ENCODE peak calls at places on chromosomes 7 and 10, in four cellular contexts. S is K562, L is SK-N-SH, J is HepG2. I is an unnamed sample.

GRCh38 chr10:104336829-104337526 is 1.3 kb downstream of the ITPRIP start:
- DNase-seq in S (no peak), L (no peak), J (peak), I (no peak)

GRCh38 chr7:5594616-5595544 is 171.2 kb upstream of the TNRC18 start:
- DNase-seq in S (peak), L (peak), J (no peak), I (no peak)

GRCh38 chr7:44386139-44386913 is 60.9 kb upstream of the CAMK2B start:
- DNase-seq in S (no peak), L (no peak), J (no peak), I (no peak)

GRCh38 chr10:86387221-86387794 is 20.7 kb upstream of the GRID1 start:
- DNase-seq in S (no peak), L (peak), J (no peak), I (no peak)

GRCh38 chr7:5424689-5425506 is 1.3 kb upstream of the TNRC18 start:
- DNase-seq in S (peak), L (no peak), J (peak), I (no peak)

GRCh38 chr10:89118091-89118490 is 89.0 kb downstream of the CH25H start:
- DNase-seq in S (no peak), L (no peak), J (no peak), I (peak)

GRCh38 chr10:102341038-102341688 is 54.3 kb upstream of the NFKB2 start:
- DNase-seq in S (no peak), L (no peak), J (no peak), I (no peak)

GRCh38 chr7:18036783-18037182 is 9.1 kb upstream of the PRPS1L1 start:
- DNase-seq in S (peak), L (no peak), J (no peak), I (no peak)

GRCh38 chr10:17643339-17643754 is 604 bp upstream of the STAM start:
- DNase-seq in S (no peak), L (peak), J (peak), I (no peak)

GRCh38 chr10:86211691-86212390 is 154.8 kb downstream of the GRID1 start:
- DNase-seq in S (no peak), L (no peak), J (no peak), I (no peak)

GRCh38 chr7:149294641-149295480 is 32.9 kb downstream of the ZNF783 start:
- DNase-seq in S (no peak), L (no peak), J (no peak), I (no peak)

GRCh38 chr7:123571684-123572083 is 14.1 kb upstream of the NDUFA5 start:
- DNase-seq in S (no peak), L (no peak), J (no peak), I (no peak)

GRCh38 chr7:17939670-17940301 is 508 bp downstream of the SNX13 start:
- DNase-seq in S (peak), L (peak), J (peak), I (no peak)

DNA sequence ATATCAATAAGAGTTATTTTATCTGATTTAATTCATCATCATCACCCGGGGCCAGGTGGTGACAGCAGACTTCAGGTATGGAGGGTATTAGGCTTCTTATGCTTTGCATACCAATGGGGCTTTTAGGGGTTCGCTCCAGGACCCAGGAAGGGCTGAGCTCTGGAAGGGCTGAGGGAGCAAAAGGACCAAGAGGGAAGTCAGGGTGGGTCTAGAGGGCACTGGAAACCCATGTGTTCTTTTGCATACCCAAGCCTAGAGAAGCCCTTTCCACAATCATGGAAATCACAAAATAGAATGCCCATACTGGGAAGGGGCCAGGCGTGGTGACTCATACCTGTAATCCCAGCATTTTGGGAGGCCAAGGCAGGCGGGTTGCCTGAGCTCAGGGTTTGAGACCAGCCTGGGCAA is 30.9 kb upstream of the VCL start:
- DNase-seq in S (no peak), L (no peak), J (no peak), I (no peak)
- H3K9ac ChIP-seq in S (no peak), L (peak), J (no peak), I (peak)

GRCh38 chr10:93496322-93497041 is at the start of gene CEP55:
- DNase-seq in S (peak), L (peak), J (peak), I (peak)

GRCh38 chr10:93498196-93498595 is 1.8 kb downstream of the CEP55 start:
- DNase-seq in S (peak), L (no peak), J (no peak), I (no peak)

GRCh38 chr10:93493162-93493561 is 3.2 kb upstream of the CEP55 start:
- DNase-seq in S (no peak), L (no peak), J (peak), I (no peak)

GRCh38 chr10:93494494-93494893 is 1.9 kb upstream of the CEP55 start:
- DNase-seq in S (no peak), L (no peak), J (no peak), I (no peak)

GRCh38 chr10:93495654-93496321 is 624 bp upstream of the CEP55 start:
- DNase-seq in S (peak), L (peak), J (peak), I (no peak)
- TF ChIP-seq ELF1 in S (no peak), L (no peak), J (no peak), I (no peak)

GRCh38 chr10:30026080-30026479 is 33.3 kb downstream of the JCAD start:
- DNase-seq in S (no peak), L (no peak), J (no peak), I (no peak)

GRCh38 chr10:30028452-30029045 is 30.8 kb downstream of the JCAD start:
- DNase-seq in S (no peak), L (no peak), J (no peak), I (no peak)

GRCh38 chr10:30028006-30028441 is 31.4 kb downstream of the JCAD start:
- DNase-seq in S (no peak), L (no peak), J (no peak), I (no peak)

GRCh38 chr10:30026578-30026977 is 32.8 kb downstream of the JCAD start:
- DNase-seq in S (no peak), L (no peak), J (no peak), I (no peak)

DNA sequence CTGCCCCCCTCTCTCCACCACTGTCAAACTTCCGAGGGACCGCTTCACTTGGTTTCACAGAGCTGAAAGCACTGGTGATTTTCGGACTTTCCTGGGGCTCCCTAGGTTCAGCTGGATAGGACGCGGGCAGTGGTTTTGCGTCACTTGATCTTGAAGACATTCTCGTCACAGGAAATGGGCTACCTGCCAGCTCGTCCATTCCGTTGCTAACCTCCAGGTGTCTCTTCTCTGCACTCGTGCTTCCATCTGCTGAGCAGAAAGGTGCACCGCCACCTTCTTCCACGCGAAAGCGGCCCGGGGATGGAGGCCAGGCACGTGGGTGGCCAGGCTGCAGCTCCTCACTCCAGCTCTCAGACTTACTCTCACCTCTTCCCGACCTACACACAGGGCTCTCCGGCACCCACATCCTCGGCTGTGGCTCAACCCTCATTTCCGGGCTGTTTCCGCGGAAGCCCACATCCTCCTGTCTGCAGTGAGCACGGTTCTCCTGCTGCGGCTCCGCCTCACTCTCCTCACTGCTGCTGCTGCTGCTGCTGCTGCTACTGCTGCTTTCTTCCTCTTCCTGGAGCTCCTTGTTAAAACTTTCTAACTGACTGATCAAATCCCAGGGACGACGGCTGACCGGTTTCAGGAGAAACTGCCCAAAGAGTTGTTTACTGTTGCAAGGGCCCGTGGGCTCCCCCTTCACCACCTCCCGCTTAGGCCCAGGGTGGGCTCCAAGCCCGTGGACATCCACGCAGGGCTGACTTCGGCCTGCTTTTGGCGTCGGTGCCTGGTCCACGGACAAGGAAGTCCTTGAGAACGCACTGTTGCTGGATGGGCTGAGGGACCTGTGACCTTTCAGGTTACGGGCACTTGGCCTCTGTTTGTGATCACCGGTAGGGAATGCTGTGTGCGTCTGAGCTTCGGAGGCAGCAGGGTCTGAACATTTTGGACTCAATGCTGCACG is 32.1 kb downstream of the JCAD start:
- DNase-seq in S (peak), L (no peak), J (no peak), I (peak)
- TF ChIP-seq CTCF in S (peak), L (no peak), J (peak), I (peak)

GRCh38 chr7:101857358-101857794 is 40.0 kb downstream of the CUX1 start:
- DNase-seq in S (peak), L (peak), J (no peak), I (no peak)
- H3K9ac ChIP-seq in S (peak), L (peak), J (no peak), I (peak)

GRCh38 chr10:130105724-130106123 is 4.9 kb downstream of the C10orf143 start:
- DNase-seq in S (no peak), L (no peak), J (no peak), I (no peak)
- TF ChIP-seq ELF1 in S (no peak), L (no peak), J (no peak), I (no peak)

GRCh38 chr10:77082601-77083252 is 554.9 kb downstream of the KCNMA1 start:
- DNase-seq in S (no peak), L (no peak), J (no peak), I (no peak)
- TF ChIP-seq CTCF in S (peak), L (no peak), J (no peak), I (no peak)

DNA sequence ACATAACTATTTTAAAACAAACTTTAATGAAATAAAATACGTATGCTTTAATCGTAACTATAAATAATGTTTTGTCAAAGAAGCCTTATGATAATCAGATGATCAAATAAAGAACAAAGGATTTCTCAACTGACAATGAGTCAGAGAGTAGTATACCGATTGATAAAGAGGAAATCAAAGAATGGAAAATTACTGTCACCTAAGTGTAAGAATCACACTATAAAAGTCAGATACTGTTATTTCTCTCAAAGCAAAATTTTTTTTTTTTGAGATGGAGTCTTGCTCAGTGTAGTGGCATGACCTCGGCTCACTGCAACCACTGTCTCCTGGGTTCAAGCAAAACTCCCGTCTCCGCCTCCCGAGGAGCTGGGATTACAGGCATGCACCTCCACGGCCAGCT is 18.8 kb downstream of the DNAJC2 start:
- DNase-seq in S (no peak), L (no peak), J (no peak), I (no peak)
- H3K9ac ChIP-seq in S (no peak), L (no peak), J (no peak), I (no peak)

I was measured in HCT116.